ENCODE peak calls at places on chromosomes 5 and 9, in six cellular contexts. A, O, U, Y, D and N are unnamed samples.

GRCh38 chr9:79685576-79685975 is 113.8 kb downstream of the TLE4 start:
- DNase-seq in D (no peak), U (no peak), Y (no peak), A (no peak), O (no peak), N (no peak)

GRCh38 chr5:151171521-151171920 is 13.9 kb upstream of the ANXA6 start:
- DNase-seq in O (no peak), A (no peak), Y (no peak), D (no peak), U (no peak), N (no peak)

GRCh38 chr5:603081-603998 is 8.8 kb upstream of the CEP72 start:
- DNase-seq in O (peak; percentile 71), D (no peak), U (no peak), A (no peak), Y (no peak), N (no peak)

GRCh38 chr9:95099321-95100070 is 218.0 kb downstream of the FANCC start:
- DNase-seq in Y (no peak), U (no peak), O (no peak), D (no peak), A (no peak), N (no peak)

GRCh38 chr5:123512631-123513461 is 869 bp downstream of the CSNK1G3 start:
- DNase-seq in D (peak; percentile 15), A (no peak), Y (peak; percentile 38), U (peak; percentile 78), O (peak; percentile 86), N (peak; percentile 53)

GRCh38 chr9:119853126-119853525 is 483.9 kb upstream of the BRINP1 start:
- DNase-seq in A (no peak), D (no peak), U (no peak), O (no peak), Y (no peak), N (no peak)

GRCh38 chr5:151250346-151251000 is 2.5 kb upstream of the GM2A start:
- DNase-seq in A (no peak), D (no peak), O (no peak), U (no peak), Y (no peak), N (no peak)

GRCh38 chr9:13380903-13381302 is 101.4 kb upstream of the MPDZ start:
- DNase-seq in O (no peak), A (no peak), Y (no peak), D (no peak), U (no peak), N (no peak)

GRCh38 chr5:157266286-157267007 is 524 bp downstream of the CYFIP2 start:
- DNase-seq in D (peak; percentile 81), U (no peak), A (no peak), O (peak; percentile 79), Y (peak; percentile 66), N (peak; percentile 57)

GRCh38 chr5:147417133-147417813 is 92.6 kb downstream of the DPYSL3 start:
- DNase-seq in Y (no peak), O (peak; percentile 76), D (no peak), A (no peak), U (no peak), N (no peak)

GRCh38 chr5:6781711-6782110 is 68.5 kb downstream of the TENT4A start:
- DNase-seq in D (no peak), A (no peak), O (no peak), U (no peak), Y (no peak), N (no peak)

GRCh38 chr9:28887188-28887884 is 1314.1 kb upstream of the C9orf72 start:
- DNase-seq in U (no peak), D (peak; percentile 39), A (no peak), O (no peak), Y (no peak), N (no peak)

GRCh38 chr5:91293131-91293530 is 90.0 kb downstream of the ARRDC3 start:
- DNase-seq in U (no peak), A (no peak), D (peak; percentile 96), O (no peak), Y (no peak), N (peak; percentile 71)

GRCh38 chr5:16863380-16864007 is 72.6 kb downstream of the MYO10 start:
- DNase-seq in U (no peak), A (no peak), Y (no peak), D (no peak), O (no peak), N (no peak)

GRCh38 chr5:16866795-16867584 is 69.1 kb downstream of the MYO10 start:
- DNase-seq in D (no peak), Y (no peak), A (no peak), O (peak; percentile 80), U (peak; percentile 51), N (no peak)

GRCh38 chr5:16862777-16863176 is 73.3 kb downstream of the MYO10 start:
- DNase-seq in A (no peak), U (no peak), D (no peak), Y (no peak), O (no peak), N (no peak)

GRCh38 chr5:16866220-16866619 is 69.9 kb downstream of the MYO10 start:
- DNase-seq in U (peak; percentile 55), A (no peak), Y (no peak), O (no peak), D (no peak), N (no peak)

DNA sequence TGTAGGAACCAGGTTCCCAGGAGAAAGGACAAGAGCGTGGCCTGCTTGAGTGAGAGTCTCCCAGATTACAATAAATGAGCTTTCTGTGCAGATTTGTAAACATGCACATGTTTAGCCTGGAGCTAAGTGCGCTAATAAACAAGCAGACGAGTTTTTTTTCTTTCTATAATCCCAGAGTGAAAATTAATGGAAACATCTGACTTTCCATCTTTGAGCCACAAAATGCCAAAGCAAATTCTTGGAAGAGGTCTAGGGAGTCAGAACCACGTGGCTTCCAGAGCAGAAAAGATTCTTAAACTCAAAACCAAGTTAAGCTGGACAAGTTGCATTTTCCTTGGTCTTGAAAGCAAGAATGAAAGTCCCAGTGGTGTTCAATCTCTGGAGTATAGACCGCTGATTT is 71.5 kb downstream of the MYO10 start:
- DNase-seq in O (no peak), D (no peak), A (no peak), Y (no peak), U (no peak), N (no peak)
- H3K4me3 ChIP-seq in O (no peak overlapping the region), D (no peak overlapping the region), A (no peak overlapping the region), Y (no peak overlapping the region), U (no peak overlapping the region), N (no peak overlapping the region)

GRCh38 chr5:14292766-14293165 is 149.6 kb downstream of the TRIO start:
- DNase-seq in A (no peak), D (no peak), O (no peak), Y (no peak), U (no peak), N (no peak)
- H3K4me3 ChIP-seq in A (no peak overlapping the region), D (no peak overlapping the region), O (no peak overlapping the region), Y (no peak overlapping the region), U (no peak overlapping the region), N (no peak overlapping the region)

DNA sequence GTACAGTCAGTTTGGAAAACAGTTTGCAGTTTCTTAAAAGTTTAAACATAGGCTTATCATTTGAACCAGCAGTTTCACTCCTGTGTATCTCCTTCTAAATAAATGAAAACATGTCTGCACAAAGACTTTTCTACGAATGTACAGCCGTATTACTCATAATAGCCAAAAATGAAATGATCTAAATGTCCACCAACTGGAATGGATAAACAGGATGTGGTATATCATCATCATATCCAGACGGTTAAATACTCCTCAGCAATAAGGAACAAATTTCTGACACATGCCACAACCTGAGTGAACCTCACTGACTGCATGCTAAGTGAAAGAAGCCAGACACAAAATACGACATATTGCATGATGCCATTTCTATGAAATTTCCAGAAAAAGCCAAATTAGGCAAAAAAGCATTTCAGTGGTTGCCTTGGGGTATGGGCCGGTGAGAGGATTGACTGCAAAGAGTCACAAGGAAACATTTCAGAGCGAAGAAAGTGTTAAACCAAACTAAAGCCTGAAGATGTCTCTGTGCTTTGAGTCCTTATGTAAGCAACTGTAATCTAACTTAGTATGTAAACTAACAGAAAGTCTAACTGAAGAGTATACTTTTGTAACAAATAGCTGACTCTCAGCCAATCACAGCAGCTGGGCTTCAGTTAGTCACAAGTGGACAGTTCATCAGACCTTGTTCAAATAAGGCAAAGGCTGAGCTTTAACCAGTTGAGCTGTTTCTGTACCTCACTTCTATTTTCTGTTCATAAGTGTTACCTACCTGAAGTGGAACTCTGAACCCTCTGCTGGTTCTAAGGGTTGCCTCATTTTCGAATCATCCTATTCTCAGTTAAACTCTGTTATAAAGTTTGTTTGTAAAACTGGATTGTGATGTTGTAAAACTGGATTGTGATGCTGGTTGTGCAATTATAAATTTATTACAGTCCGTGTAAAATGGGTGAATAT is 65.2 kb downstream of the TRIO start:
- DNase-seq in O (no peak), D (no peak), A (peak; percentile 80), Y (no peak), U (no peak), N (peak; percentile 93)
- H3K4me3 ChIP-seq in O (no peak overlapping the region), D (no peak overlapping the region), A (peak overlapping the region; percentile 8), Y (no peak overlapping the region), U (peak overlapping the region; percentile 24), N (peak overlapping the region; percentile 59)

DNA sequence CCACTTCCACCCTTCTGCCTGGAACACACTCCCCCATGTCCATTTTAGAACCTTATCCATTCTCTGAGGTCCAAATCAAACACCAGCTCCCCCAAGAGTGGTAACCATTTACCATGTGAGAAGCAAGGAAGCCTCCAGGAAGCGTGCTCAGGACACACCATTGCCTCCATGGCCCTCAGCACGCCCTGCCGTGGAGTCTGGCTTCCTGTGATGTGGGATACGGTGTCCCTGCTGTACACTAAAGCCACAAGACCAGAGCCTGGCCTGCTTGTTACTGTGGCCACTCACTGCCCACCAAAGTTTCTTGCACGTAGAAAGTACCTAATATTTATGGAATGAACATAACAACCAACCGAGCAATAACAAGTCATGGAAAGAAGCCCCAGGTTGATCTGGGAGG is 151.7 kb downstream of the SEMA5A start:
- DNase-seq in O (no peak), Y (no peak), A (no peak), U (no peak), D (no peak), N (no peak)
- H3K4me3 ChIP-seq in O (no peak overlapping the region), Y (no peak overlapping the region), A (no peak overlapping the region), U (no peak overlapping the region), D (no peak overlapping the region), N (no peak overlapping the region)

GRCh38 chr5:35026941-35027340 is 20.8 kb downstream of the AGXT2 start:
- DNase-seq in Y (no peak), A (no peak), U (no peak), D (no peak), O (no peak), N (no peak)
- H3K4me3 ChIP-seq in Y (no peak overlapping the region), A (no peak overlapping the region), U (no peak overlapping the region), D (no peak overlapping the region), O (no peak overlapping the region), N (no peak overlapping the region)

DNA sequence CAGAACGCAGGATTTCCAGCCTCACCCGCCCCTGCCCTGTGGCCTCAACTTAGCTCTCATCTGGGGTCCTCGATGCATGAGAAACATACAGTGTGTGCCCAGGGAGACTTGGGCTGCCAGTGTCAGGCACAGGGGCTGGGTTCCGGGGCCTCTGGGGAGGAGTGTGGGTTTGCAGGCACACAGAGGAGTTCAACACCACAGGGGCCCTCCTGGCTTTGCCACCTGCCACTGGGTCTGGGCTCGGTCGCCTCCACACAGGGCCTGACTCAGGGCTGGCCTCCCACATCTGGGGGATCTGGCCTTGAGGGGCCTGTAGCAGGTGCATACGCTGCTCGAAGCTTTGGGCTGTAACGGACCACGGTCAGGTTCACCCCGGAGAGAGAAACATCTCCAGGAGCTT is 111.6 kb downstream of the COL5A1 start:
- DNase-seq in A (no peak), U (no peak), Y (no peak), D (no peak), O (no peak), N (no peak)
- H3K4me3 ChIP-seq in A (no peak overlapping the region), U (no peak overlapping the region), Y (no peak overlapping the region), D (no peak overlapping the region), O (no peak overlapping the region), N (no peak overlapping the region)